ENCODE peak calls at places on chromosomes 7 and 10, in four cellular contexts. U, B, D and G are unnamed samples.

GRCh38 chr7:92671502-92672169 is 81.4 kb upstream of the FAM133B start:
- DNase-seq in U (no peak), B (no peak), D (no peak), G (no peak)

GRCh38 chr10:46020344-46020656 is 10.1 kb downstream of the NCOA4 start:
- DNase-seq in U (peak), B (no peak), D (no peak), G (no peak)

GRCh38 chr7:74525881-74526280 is 72.2 kb downstream of the GTF2IRD1 start:
- DNase-seq in U (no peak), B (no peak), D (peak), G (no peak)

GRCh38 chr10:121293121-121293520 is 305.1 kb downstream of the FGFR2 start:
- DNase-seq in U (no peak), B (no peak), D (no peak), G (no peak)

GRCh38 chr7:158272091-158272490 is 315.5 kb downstream of the PTPRN2 start:
- DNase-seq in U (no peak), B (no peak), D (no peak), G (no peak)

GRCh38 chr10:75967491-75967890 is 536.1 kb downstream of the LRMDA start:
- DNase-seq in U (no peak), B (no peak), D (no peak), G (no peak)

GRCh38 chr7:121446526-121446925 is 50.4 kb upstream of the FAM3C start:
- DNase-seq in U (no peak), B (no peak), D (no peak), G (no peak)

GRCh38 chr10:94193466-94193924 is 169.2 kb downstream of the NOC3L start:
- DNase-seq in U (no peak), B (no peak), D (no peak), G (no peak)

GRCh38 chr10:122121059-122121458 is 132.1 kb downstream of the TACC2 start:
- DNase-seq in U (no peak), B (no peak), D (no peak), G (no peak)

GRCh38 chr10:97200616-97201015 is 14.9 kb upstream of the SLIT1 start:
- DNase-seq in U (no peak), B (no peak), D (no peak), G (no peak)

GRCh38 chr10:84095821-84096497 is 43.4 kb upstream of the GHITM start:
- DNase-seq in U (no peak), B (no peak), D (no peak), G (no peak)

GRCh38 chr7:57178768-57179139 is 46.5 kb upstream of the ZNF479 start:
- DNase-seq in U (no peak), B (no peak), D (no peak), G (no peak)

GRCh38 chr7:138166681-138167080 is 90.4 kb downstream of the AKR1D1 start:
- DNase-seq in U (no peak), B (no peak), D (no peak), G (no peak)

GRCh38 chr7:99551767-99552463 is at the start of gene FAM200A:
- DNase-seq in U (peak), B (peak), D (no peak), G (peak)

GRCh38 chr7:143380264-143380645 is 890 bp upstream of the ZYX start:
- DNase-seq in U (peak), B (peak), D (peak), G (peak)

GRCh38 chr10:97708976-97709745 is 4.4 kb upstream of the MARVELD1 start:
- DNase-seq in U (no peak), B (peak), D (no peak), G (no peak)

GRCh38 chr7:23418046-23418445 is 52.2 kb downstream of the IGF2BP3 start:
- DNase-seq in U (no peak), B (no peak), D (no peak), G (no peak)

GRCh38 chr10:70122742-70123141 is 9.9 kb downstream of the AIFM2 start:
- DNase-seq in U (no peak), B (no peak), D (no peak), G (no peak)

GRCh38 chr10:72098301-72099053 is 10.1 kb upstream of the SPOCK2 start:
- DNase-seq in U (peak), B (peak), D (no peak), G (no peak)

GRCh38 chr7:159126496-159127345 is 17.9 kb downstream of the VIPR2 start:
- DNase-seq in U (no peak), B (no peak), D (no peak), G (no peak)

GRCh38 chr7:17333227-17333626 is 34.8 kb downstream of the AHR start:
- DNase-seq in U (no peak), B (no peak), D (no peak), G (no peak)

GRCh38 chr7:29416906-29417305 is 146.7 kb upstream of the PRR15 start:
- DNase-seq in U (no peak), B (no peak), D (no peak), G (no peak)

GRCh38 chr7:66183700-66184099 is 21.4 kb upstream of the TPST1 start:
- DNase-seq in U (no peak), B (no peak), D (no peak), G (no peak)

GRCh38 chr10:48594371-48594770 is 10.5 kb downstream of the ARHGAP22 start:
- DNase-seq in U (no peak), B (no peak), D (no peak), G (no peak)

GRCh38 chr10:33095867-33096479 is 137.9 kb upstream of the ITGB1 start:
- DNase-seq in U (no peak), B (no peak), D (no peak), G (no peak)

GRCh38 chr10:114501650-114502049 is 97.3 kb upstream of the AFAP1L2 start:
- DNase-seq in U (no peak), B (no peak), D (no peak), G (no peak)

GRCh38 chr10:5188358-5188757 is 3.4 kb upstream of the AKR1C8 start:
- DNase-seq in U (no peak), B (no peak), D (no peak), G (no peak)

GRCh38 chr7:119959811-119960210 is 313.2 kb upstream of the KCND2 start:
- DNase-seq in U (no peak), B (no peak), D (no peak), G (no peak)

GRCh38 chr7:103856929-103857328 is 132.5 kb downstream of the RELN start:
- DNase-seq in U (no peak), B (no peak), D (no peak), G (no peak)

GRCh38 chr10:60098676-60099601 is 192.6 kb upstream of the CCDC6 start:
- DNase-seq in U (peak), B (peak), D (no peak), G (peak)

GRCh38 chr7:24882989-24883631 is 96.9 kb downstream of the OSBPL3 start:
- DNase-seq in U (no peak), B (no peak), D (no peak), G (no peak)

GRCh38 chr7:96067321-96067720 is 254.6 kb downstream of the SLC25A13 start:
- DNase-seq in U (no peak), B (no peak), D (no peak), G (no peak)

GRCh38 chr7:37921340-37921805 is 933 bp downstream of the EPDR1 start:
- DNase-seq in U (peak), B (peak), D (no peak), G (no peak)

GRCh38 chr10:17113346-17113745 is 16.3 kb downstream of the CUBN start:
- DNase-seq in U (no peak), B (no peak), D (no peak), G (no peak)

GRCh38 chr10:115914475-115914874 is 358.5 kb downstream of the GFRA1 start:
- DNase-seq in U (no peak), B (no peak), D (no peak), G (no peak)

GRCh38 chr10:115921795-115922194 is 351.2 kb downstream of the GFRA1 start:
- DNase-seq in U (no peak), B (no peak), D (no peak), G (no peak)

GRCh38 chr10:115915429-115915828 is 357.6 kb downstream of the GFRA1 start:
- DNase-seq in U (no peak), B (no peak), D (no peak), G (no peak)

GRCh38 chr10:115918812-115919211 is 354.2 kb downstream of the GFRA1 start:
- DNase-seq in U (no peak), B (no peak), D (no peak), G (no peak)
- TF ChIP-seq POLR2A in U (no peak), B (no peak), D (no peak), G (no peak)

GRCh38 chr7:69786707-69787395 is 188.6 kb downstream of the AUTS2 start:
- DNase-seq in U (no peak), B (no peak), D (no peak), G (no peak)

GRCh38 chr7:69781412-69781846 is 183.2 kb downstream of the AUTS2 start:
- DNase-seq in U (no peak), B (no peak), D (no peak), G (no peak)

GRCh38 chr7:69780377-69780776 is 182.1 kb downstream of the AUTS2 start:
- DNase-seq in U (no peak), B (no peak), D (peak), G (no peak)

GRCh38 chr7:69787736-69788431 is 189.6 kb downstream of the AUTS2 start:
- DNase-seq in U (no peak), B (no peak), D (no peak), G (no peak)

GRCh38 chr7:69782917-69783684 is 184.8 kb downstream of the AUTS2 start:
- DNase-seq in U (no peak), B (no peak), D (no peak), G (no peak)
- TF ChIP-seq SRF in U (no peak), B (no peak), D (no peak), G (no peak)

DNA sequence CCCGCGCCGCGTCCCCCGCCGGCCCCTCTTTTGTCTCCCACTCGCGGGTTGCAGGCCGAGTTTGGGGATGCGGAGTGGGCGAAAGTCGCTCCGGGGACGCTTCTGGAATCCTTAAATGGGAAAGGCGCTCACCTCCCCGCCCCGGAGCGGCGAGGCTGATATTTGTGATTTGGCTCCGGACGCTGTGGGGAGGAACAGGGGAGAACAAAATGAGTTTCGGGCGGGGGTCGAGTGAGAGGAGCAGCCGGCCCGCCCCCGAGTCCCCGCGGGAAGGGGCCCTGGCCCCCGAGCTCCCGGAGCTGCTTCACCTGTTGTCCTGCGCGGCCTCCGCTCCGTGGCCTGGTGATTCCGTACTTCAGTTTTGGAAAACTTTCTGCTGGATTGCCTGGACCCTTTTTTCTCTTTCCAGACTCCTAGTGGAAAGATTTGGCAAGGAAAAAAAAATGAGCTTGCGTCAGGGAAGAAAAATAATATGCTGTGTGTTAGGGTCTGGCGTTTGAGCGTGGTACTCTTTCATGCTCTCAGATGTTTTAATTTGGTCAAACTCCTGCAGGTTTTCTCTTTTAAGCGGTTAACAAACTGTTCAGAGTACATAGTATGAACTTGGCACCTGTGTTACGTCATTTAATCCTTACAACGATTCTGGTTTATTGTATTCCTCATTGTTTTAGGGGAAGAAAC is 831 bp downstream of the BMPR1A start:
- DNase-seq in U (no peak), B (peak), D (no peak), G (peak)
- TF ChIP-seq RAD21 in U (no peak), B (no peak), D (no peak), G (no peak)

DNA sequence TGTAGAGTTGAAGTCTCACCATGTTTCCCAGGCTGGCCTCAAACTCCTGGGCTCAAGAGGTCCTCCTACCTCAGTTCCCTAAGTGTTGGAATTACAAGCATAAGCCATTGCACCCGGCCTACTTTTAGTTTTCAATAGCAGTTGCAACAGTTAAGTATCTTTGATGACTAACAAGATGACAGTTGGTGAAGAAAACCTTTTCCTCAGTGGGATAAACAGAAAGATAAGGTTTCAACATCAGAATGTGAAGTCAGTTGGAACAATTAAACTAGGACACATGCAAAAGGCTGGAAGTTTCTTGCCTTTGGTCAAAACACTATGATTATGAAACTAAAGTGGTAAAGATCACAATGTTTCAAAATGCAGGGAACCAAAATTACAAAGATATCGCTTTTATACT is 169.2 kb downstream of the ZNF438 start:
- DNase-seq in U (no peak), B (no peak), D (no peak), G (no peak)
- TF ChIP-seq POLR2A in U (no peak), B (no peak), D (no peak), G (no peak)

GRCh38 chr7:107119376-107120100 is 49.3 kb upstream of the HBP1 start:
- DNase-seq in U (no peak), B (no peak), D (no peak), G (no peak)

GRCh38 chr7:107122483-107122882 is 46.3 kb upstream of the HBP1 start:
- DNase-seq in U (no peak), B (no peak), D (no peak), G (no peak)

GRCh38 chr7:107115762-107116540 is 52.9 kb upstream of the HBP1 start:
- DNase-seq in U (no peak), B (no peak), D (no peak), G (no peak)

GRCh38 chr7:107115114-107115513 is 53.7 kb upstream of the HBP1 start:
- DNase-seq in U (no peak), B (no peak), D (no peak), G (no peak)

GRCh38 chr7:107118109-107118900 is 50.5 kb upstream of the HBP1 start:
- DNase-seq in U (no peak), B (no peak), D (no peak), G (no peak)
- TF ChIP-seq SRF in U (no peak), B (no peak), D (no peak), G (no peak)

DNA sequence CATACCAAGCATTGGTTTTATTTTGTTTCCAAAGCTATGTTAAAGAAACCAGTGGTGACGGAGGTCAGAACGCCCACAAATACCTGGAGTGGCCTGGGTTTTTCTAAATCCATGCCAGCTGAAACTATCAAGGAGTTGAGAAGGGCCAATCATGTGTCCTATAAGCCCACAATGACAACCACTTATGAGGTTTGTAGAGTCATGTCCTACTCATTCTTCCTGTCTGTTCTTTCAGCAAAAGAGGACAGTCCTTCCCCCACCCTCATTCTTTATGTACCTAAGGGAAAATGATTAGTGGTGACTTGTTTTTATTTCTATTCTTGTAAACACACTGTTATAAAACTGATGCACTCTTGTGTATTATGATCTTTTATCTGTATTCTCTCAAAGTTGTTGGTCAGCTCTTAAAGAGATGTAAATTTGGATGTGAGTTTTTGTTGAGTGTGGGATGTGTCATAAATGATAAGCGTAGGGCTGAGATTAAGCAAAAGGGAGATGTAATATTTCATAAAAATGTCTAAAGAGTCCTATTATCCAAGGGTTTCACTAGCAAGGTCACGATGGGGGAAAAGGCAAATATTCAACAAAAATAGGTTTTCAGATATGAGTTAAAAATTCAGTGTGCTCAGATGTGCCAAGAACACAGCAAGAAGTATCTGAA is 294.4 kb downstream of the BICC1 start:
- DNase-seq in U (no peak), B (no peak), D (no peak), G (no peak)
- TF ChIP-seq RAD21 in U (no peak), B (no peak), D (no peak), G (no peak)

DNA sequence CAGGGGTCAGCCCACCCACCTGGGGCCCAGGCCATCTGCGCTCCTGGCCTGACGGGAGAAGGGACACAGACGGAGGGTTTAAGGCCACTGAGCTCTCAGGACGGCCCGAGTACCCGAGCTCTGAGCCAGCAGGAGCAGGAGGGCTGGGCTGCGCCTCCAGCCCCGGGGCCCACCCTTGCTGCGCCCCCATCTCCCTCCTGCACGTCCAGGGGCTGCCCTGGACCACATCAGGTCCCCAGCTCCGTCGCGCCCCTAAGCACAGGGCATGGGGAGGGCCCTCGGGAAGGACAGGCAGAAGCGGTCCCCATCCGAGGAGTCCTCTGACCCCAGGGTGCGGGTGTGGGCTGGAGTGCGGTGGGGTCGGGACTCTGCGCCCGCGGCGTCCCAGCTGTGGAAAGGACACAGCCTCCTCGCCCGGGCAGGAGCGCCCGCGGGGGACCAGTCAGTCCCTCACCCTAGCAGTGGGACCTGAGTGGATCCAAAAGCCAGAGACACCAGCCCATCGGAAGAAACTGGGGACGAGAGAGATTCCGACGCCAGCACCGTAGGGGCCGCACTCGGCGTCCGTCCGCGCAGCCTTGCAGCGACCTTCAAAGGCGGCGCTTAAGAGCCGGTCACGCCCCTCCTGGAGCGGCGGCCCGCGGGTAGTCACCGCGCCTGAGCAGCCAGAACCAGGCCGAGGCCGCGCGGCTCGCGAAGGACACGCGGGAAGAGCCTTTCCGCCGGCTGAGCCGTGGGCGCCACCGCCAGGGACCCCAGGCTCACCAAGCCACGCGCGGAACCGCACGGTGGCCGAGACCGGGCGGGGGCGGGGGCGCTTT is 15.9 kb downstream of the CAMK2B start:
- DNase-seq in U (peak), B (peak), D (no peak), G (no peak)
- TF ChIP-seq POLR2A in U (no peak), B (no peak), D (no peak), G (no peak)

GRCh38 chr7:153354071-153354470 is 594.5 kb downstream of the ACTR3B start:
- DNase-seq in U (no peak), B (no peak), D (no peak), G (no peak)
- TF ChIP-seq SRF in U (no peak), B (no peak), D (no peak), G (no peak)

GRCh38 chr10:62635127-62635526 is 169.4 kb upstream of the ADO start:
- DNase-seq in U (no peak), B (no peak), D (no peak), G (no peak)

GRCh38 chr10:62636825-62637248 is 167.7 kb upstream of the ADO start:
- DNase-seq in U (no peak), B (no peak), D (no peak), G (no peak)

GRCh38 chr10:62638062-62638477 is 166.4 kb upstream of the ADO start:
- DNase-seq in U (no peak), B (no peak), D (no peak), G (no peak)

GRCh38 chr10:62639139-62639538 is 165.4 kb upstream of the ADO start:
- DNase-seq in U (no peak), B (no peak), D (no peak), G (no peak)

DNA sequence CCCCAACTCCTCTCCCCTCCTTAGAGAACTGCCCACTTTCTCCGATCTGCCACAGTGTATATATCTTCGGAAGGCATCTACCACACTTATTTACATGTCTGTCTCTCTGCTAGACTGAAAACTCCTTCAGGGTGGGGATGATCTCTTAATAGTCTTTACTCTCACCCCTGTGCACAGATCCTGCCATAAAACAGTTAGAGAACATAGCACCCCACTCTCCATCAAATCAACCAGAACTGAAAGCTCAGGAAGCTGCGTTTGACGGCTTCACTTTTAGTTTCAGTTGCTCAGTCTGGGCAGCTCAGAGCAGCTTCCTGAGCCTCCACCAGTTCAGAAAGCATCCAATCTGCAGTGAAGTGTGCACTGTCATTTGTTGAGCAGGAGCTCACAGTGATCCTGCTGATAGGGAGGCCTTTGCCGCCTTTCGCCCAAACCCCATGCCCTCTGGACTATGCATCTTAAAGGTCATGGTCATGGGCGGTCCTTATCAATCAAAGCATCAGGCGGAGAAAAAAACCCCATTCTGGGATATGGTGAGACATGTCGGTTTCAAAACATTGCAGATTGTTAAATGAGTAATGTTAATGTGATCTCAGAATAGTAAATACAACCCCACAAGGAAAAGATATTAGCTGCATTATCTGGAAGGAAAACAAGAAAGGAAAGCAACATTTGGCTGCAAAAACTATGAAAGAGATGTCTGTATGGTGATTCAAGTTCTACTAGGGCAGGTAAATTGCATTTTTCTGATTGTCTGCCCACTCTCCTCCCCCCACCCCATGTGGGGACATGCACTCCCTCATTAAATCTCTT is 167.1 kb upstream of the ADO start:
- DNase-seq in U (no peak), B (peak), D (no peak), G (no peak)
- TF ChIP-seq RAD21 in U (no peak), B (no peak), D (no peak), G (no peak)